ENCODE peak calls at places on chromosomes 6 and 20, in six cellular contexts. R is stimulated activated CD8-positive, alpha-beta memory T cell treated with anti-CD3 and anti-CD28 coated beads, Interleukin-7, amount 100 ng/mL, for 24 hours; P is NB4; U is mesendoderm; Q is pons; L is naive thymus-derived CD8-positive, alpha-beta T cell. E is an unnamed sample.
A peak's percentile ranks its signal among the peaks of the same experiment; 100 is the strongest.

GRCh38 chr20:1364106-1364505 is 28.7 kb downstream of the FKBP1A start:
- DNase-seq in R (no peak), P (no peak), U (no peak), Q (no peak), L (no peak), E (no peak)

GRCh38 chr6:10051283-10051682 is 363.6 kb downstream of the TFAP2A start:
- DNase-seq in R (no peak), P (no peak), U (no peak), Q (no peak), L (no peak), E (no peak)

GRCh38 chr6:37324131-37325033 is 29.4 kb upstream of the RNF8 start:
- DNase-seq in R (no peak), P (peak; percentile 23), U (no peak), Q (no peak), L (no peak), E (peak; percentile 53)

GRCh38 chr20:61580958-61581824 is 329.1 kb downstream of the CDH4 start:
- DNase-seq in R (no peak), P (no peak), U (peak; percentile 13), Q (no peak), L (no peak), E (no peak)

GRCh38 chr6:134074151-134074712 is 21.8 kb upstream of the SLC2A12 start:
- DNase-seq in R (no peak), P (no peak), U (peak; percentile 94), Q (peak; percentile 97), L (no peak), E (no peak)

GRCh38 chr20:37417857-37418501 is 72.0 kb downstream of the SRC start:
- DNase-seq in R (no peak), P (peak; percentile 49), U (no peak), Q (no peak), L (no peak), E (no peak)

GRCh38 chr6:106568518-106568917 is 60.8 kb downstream of the RTN4IP1 start:
- DNase-seq in R (no peak), P (no peak), U (no peak), Q (no peak), L (no peak), E (no peak)

GRCh38 chr6:150841189-150841588 is 24.3 kb upstream of the MTHFD1L start:
- DNase-seq in R (no peak), P (no peak), U (no peak), Q (no peak), L (no peak), E (no peak)

E was measured in G401.